ENCODE peak calls at places on chromosomes 3 and 15, in four cellular contexts. One of them, this sample, is unnamed.

GRCh38 chr3:197028711-197029510 is 706 bp downstream of the MELTF start:
- DNase-seq in H1: no peak
- DNase-seq in GM12878: no peak
- DNase-seq in K562: peak
- DNase-seq in this sample: no peak

GRCh38 chr15:78987891-78988360 is 43.1 kb upstream of the CTSH start:
- DNase-seq in H1: no peak
- DNase-seq in GM12878: no peak
- DNase-seq in K562: no peak
- DNase-seq in this sample: no peak

GRCh38 chr3:69058180-69058946 is 6.2 kb upstream of the TMF1 start:
- DNase-seq in H1: no peak
- DNase-seq in GM12878: no peak
- DNase-seq in K562: no peak
- DNase-seq in this sample: no peak

GRCh38 chr3:86056962-86057361 is 934.0 kb downstream of the VGLL3 start:
- DNase-seq in H1: no peak
- DNase-seq in GM12878: no peak
- DNase-seq in K562: no peak
- DNase-seq in this sample: no peak

GRCh38 chr3:144810150-144810549 is 838.5 kb downstream of the DIPK2A start:
- DNase-seq in H1: no peak
- DNase-seq in GM12878: peak
- DNase-seq in K562: no peak
- DNase-seq in this sample: no peak

GRCh38 chr3:33490641-33491241 is 50.5 kb upstream of the UBP1 start:
- DNase-seq in H1: no peak
- DNase-seq in GM12878: no peak
- DNase-seq in K562: peak
- DNase-seq in this sample: no peak

GRCh38 chr3:72683068-72683467 is 165.2 kb downstream of the SHQ1 start:
- DNase-seq in H1: no peak
- DNase-seq in GM12878: peak
- DNase-seq in K562: no peak
- DNase-seq in this sample: no peak

GRCh38 chr15:59687831-59688230 is 1.3 kb downstream of the BNIP2 start:
- DNase-seq in H1: no peak
- DNase-seq in GM12878: peak
- DNase-seq in K562: no peak
- DNase-seq in this sample: peak

GRCh38 chr15:88912500-88912921 is 668 bp downstream of the MFGE8 start:
- DNase-seq in H1: no peak
- DNase-seq in GM12878: no peak
- DNase-seq in K562: peak
- DNase-seq in this sample: no peak

GRCh38 chr3:104510091-104510860 is 856.4 kb upstream of the ALCAM start:
- DNase-seq in H1: no peak
- DNase-seq in GM12878: no peak
- DNase-seq in K562: no peak
- DNase-seq in this sample: no peak

GRCh38 chr3:101259485-101260341 is 60.7 kb downstream of the IMPG2 start:
- DNase-seq in H1: no peak
- DNase-seq in GM12878: no peak
- DNase-seq in K562: no peak
- DNase-seq in this sample: no peak

GRCh38 chr15:49832421-49832980 is 211.7 kb downstream of the DTWD1 start:
- DNase-seq in H1: peak
- DNase-seq in GM12878: no peak
- DNase-seq in K562: peak
- DNase-seq in this sample: peak

GRCh38 chr3:96071107-96071506 is 743.3 kb upstream of the EPHA6 start:
- DNase-seq in H1: no peak
- DNase-seq in GM12878: no peak
- DNase-seq in K562: no peak
- DNase-seq in this sample: no peak

GRCh38 chr3:197302033-197302432 is 3.6 kb upstream of the DLG1 start:
- DNase-seq in H1: no peak
- DNase-seq in GM12878: no peak
- DNase-seq in K562: no peak
- DNase-seq in this sample: no peak

GRCh38 chr3:38475716-38476115 is 20.4 kb upstream of the EXOG start:
- DNase-seq in H1: no peak
- DNase-seq in GM12878: no peak
- DNase-seq in K562: no peak
- DNase-seq in this sample: no peak

GRCh38 chr3:188472331-188472730 is 318.4 kb downstream of the LPP start:
- DNase-seq in H1: no peak
- DNase-seq in GM12878: no peak
- DNase-seq in K562: no peak
- DNase-seq in this sample: no peak

DNA sequence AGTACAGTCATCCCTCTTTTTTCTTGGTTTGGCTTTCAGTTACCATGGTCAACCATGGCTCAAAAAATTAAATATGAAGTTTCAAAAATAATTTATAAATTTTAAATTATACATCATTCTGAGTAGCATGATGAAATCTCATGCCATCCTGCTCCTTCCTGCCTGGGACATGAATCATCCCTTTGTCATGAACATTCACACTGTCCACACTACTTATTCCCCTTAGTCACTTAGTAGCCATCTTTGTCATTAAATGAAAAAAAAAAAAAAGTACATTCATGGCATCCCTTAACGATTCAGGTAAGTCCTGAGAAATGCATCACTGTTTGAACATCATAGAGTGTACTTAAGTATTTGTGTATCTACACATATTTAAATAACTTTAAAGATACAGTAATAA is 1046.3 kb downstream of the ROBO2 start:
- DNase-seq in H1: no peak
- DNase-seq in GM12878: no peak
- DNase-seq in K562: no peak
- DNase-seq in this sample: no peak
- TF ChIP-seq CBX5 in H1: no peak
- TF ChIP-seq CBX5 in GM12878: no peak
- TF ChIP-seq CBX5 in K562: no peak
- TF ChIP-seq CBX5 in this sample: no peak

DNA sequence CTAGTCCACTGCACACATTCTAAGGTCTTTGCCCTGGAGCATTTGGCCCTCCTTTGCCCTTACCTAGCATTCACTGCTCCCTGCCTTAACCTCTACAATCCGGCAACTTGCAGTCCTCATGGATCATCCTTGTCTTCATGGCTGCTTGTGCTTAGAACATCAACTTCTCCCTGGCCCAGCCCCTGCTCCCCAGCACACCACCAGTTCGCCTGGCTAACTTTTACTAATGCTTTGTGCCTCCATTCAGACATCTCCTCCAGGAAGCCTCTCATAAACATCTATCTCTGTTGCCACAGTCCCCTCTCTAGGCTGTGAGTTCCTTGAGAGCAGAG is 57.1 kb downstream of the AAGAB start:
- DNase-seq in H1: no peak
- DNase-seq in GM12878: no peak
- DNase-seq in K562: no peak
- DNase-seq in this sample: no peak
- TF ChIP-seq CBX5 in H1: no peak
- TF ChIP-seq CBX5 in GM12878: no peak
- TF ChIP-seq CBX5 in K562: no peak
- TF ChIP-seq CBX5 in this sample: no peak

GRCh38 chr3:183252973-183253363 is at the start of gene B3GNT5:
- DNase-seq in H1: no peak
- DNase-seq in GM12878: no peak
- DNase-seq in K562: peak
- DNase-seq in this sample: no peak
- TF ChIP-seq CBX5 in H1: no peak
- TF ChIP-seq CBX5 in GM12878: no peak
- TF ChIP-seq CBX5 in K562: no peak
- TF ChIP-seq CBX5 in this sample: no peak

GRCh38 chr3:59341441-59341840 is 291.6 kb upstream of the CFAP20DC start:
- DNase-seq in H1: no peak
- DNase-seq in GM12878: no peak
- DNase-seq in K562: no peak
- DNase-seq in this sample: no peak
- TF ChIP-seq CBX5 in H1: no peak
- TF ChIP-seq CBX5 in GM12878: no peak
- TF ChIP-seq CBX5 in K562: no peak
- TF ChIP-seq CBX5 in this sample: no peak

DNA sequence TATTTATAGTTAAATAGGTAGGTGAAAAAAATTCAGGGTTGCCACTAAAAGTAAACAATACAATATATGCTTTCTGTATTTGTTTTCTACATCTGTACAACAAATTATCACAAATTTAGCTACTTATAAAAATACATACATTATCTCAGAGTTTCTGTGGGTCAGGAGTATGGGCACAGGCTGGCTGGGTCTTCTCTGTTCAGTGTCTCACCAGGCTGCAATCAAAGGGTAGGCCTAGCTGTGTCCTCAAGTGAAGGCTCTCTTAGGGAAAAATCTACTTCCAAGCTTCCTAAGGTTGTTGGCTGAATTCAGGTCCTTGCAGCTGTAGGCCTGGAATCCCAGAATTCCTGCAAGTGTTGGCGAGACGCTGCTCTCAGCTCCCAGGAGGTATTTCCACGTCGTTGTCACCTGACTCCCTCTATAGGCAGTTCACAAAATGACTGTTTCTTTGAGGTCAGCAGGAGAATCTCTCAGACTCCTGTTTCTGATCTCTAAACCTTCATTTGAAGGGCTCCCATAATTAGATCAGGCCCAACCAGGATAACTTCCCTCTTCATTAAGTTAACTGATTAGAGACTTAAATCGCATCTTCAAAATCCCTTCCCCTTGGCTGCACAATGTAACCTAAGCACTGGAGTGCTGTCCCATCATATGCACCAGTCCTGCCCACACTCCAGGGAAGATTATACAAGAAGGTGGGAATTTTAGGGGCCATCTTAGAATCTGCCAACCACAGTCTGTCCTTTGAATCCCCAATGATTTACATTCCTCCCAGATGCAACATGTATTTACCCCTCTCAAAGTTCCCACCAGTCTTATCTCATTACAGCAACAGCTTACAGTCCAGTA is 296.6 kb downstream of the SUCLG2 start:
- DNase-seq in H1: peak
- DNase-seq in GM12878: no peak
- DNase-seq in K562: peak
- DNase-seq in this sample: peak
- TF ChIP-seq CBX5 in H1: no peak
- TF ChIP-seq CBX5 in GM12878: no peak
- TF ChIP-seq CBX5 in K562: no peak
- TF ChIP-seq CBX5 in this sample: no peak

This sample was measured in HepG2.